ENCODE peak calls at places on chromosome 13, in eight cellular contexts. T is thoracic aorta, J is ascending aorta, E is hepatocyte, P is K562, K is DND-41, S is AG04450, N is cardiac muscle cell. O is an unnamed sample. For H3K27me3, the result is how much of the 10 kb centered on the place peaks cover.

GRCh38 chr13:51814825-51815650 is 11.1 kb upstream of the DHRS12 start:
- DNase-seq in T (no peak), J (no peak), E (peak), P (peak), K (peak), S (no peak), N (peak), O (peak)

GRCh38 chr13:24323739-24324075 is 14.3 kb downstream of the C1QTNF9 start:
- DNase-seq in T (no peak), J (no peak), E (no peak), P (no peak), K (no peak), S (no peak), N (no peak), O (no peak)

GRCh38 chr13:35518337-35518736 is 41.8 kb upstream of the MAB21L1 start:
- DNase-seq in T (no peak), J (no peak), E (no peak), P (no peak), K (no peak), S (no peak), N (no peak), O (no peak)

GRCh38 chr13:63625869-63626268 is 2210.2 kb upstream of the PCDH20 start:
- DNase-seq in T (no peak), J (no peak), E (no peak), P (no peak), K (no peak), S (no peak), N (no peak), O (no peak)

GRCh38 chr13:48858523-48858922 is 117.2 kb upstream of the FNDC3A start:
- DNase-seq in T (no peak), J (no peak), E (peak), P (no peak), K (no peak), S (no peak), N (no peak), O (no peak)

GRCh38 chr13:90154311-90154960 is 1193.1 kb upstream of the MIR17HG start:
- DNase-seq in T (no peak), J (no peak), E (no peak), P (no peak), K (no peak), S (no peak), N (no peak), O (no peak)

GRCh38 chr13:38871275-38871674 is 119.4 kb downstream of the STOML3 start:
- DNase-seq in T (no peak), J (no peak), E (no peak), P (no peak), K (no peak), S (no peak), N (peak), O (no peak)

GRCh38 chr13:99314640-99315176 is 7.5 kb upstream of the GPR183 start:
- DNase-seq in T (no peak), J (no peak), E (no peak), P (peak), K (no peak), S (no peak), N (no peak), O (no peak)

GRCh38 chr13:71254384-71254783 is 612.6 kb downstream of the DACH1 start:
- DNase-seq in T (no peak), J (no peak), E (no peak), P (no peak), K (no peak), S (no peak), N (no peak), O (no peak)

GRCh38 chr13:60617863-60618733 is 221.1 kb downstream of the TDRD3 start:
- DNase-seq in T (no peak), J (no peak), E (peak), P (no peak), K (no peak), S (no peak), N (peak), O (no peak)

GRCh38 chr13:25167349-25167748 is 4.7 kb downstream of the AMER2 start:
- DNase-seq in T (no peak), J (no peak), E (no peak), P (no peak), K (no peak), S (no peak), N (no peak), O (no peak)

GRCh38 chr13:74681891-74682290 is 547.7 kb upstream of the KLF12 start:
- DNase-seq in T (no peak), J (no peak), E (no peak), P (no peak), K (no peak), S (no peak), N (no peak), O (no peak)

GRCh38 chr13:89003656-89004055 is 1332.5 kb downstream of the SLITRK5 start:
- DNase-seq in T (no peak), J (no peak), E (no peak), P (no peak), K (no peak), S (no peak), N (no peak), O (no peak)

GRCh38 chr13:114227528-114227927 is 7.2 kb upstream of the CDC16 start:
- DNase-seq in T (no peak), J (no peak), E (no peak), P (no peak), K (no peak), S (no peak), N (no peak), O (no peak)

GRCh38 chr13:101640797-101641400 is 188.4 kb downstream of the ITGBL1 start:
- DNase-seq in T (no peak), J (no peak), E (no peak), P (no peak), K (no peak), S (peak), N (no peak), O (no peak)

GRCh38 chr13:26562538-26562890 is 5.0 kb downstream of the WASF3 start:
- DNase-seq in T (no peak), J (no peak), E (no peak), P (no peak), K (no peak), S (no peak), N (peak), O (no peak)

GRCh38 chr13:114099918-114100445 is 32.4 kb downstream of the RASA3 start:
- DNase-seq in T (no peak), J (no peak), E (no peak), P (no peak), K (no peak), S (no peak), N (peak), O (no peak)

GRCh38 chr13:111917086-111917485 is 149.9 kb upstream of the SOX1 start:
- DNase-seq in T (no peak), J (no peak), E (no peak), P (no peak), K (no peak), S (no peak), N (no peak), O (no peak)

GRCh38 chr13:84315527-84315926 is 433.3 kb upstream of the SLITRK1 start:
- DNase-seq in T (no peak), J (no peak), E (no peak), P (no peak), K (no peak), S (no peak), N (no peak), O (no peak)

GRCh38 chr13:70714993-70715392 is 606.7 kb upstream of the KLHL1 start:
- DNase-seq in T (no peak), J (no peak), E (no peak), P (no peak), K (no peak), S (no peak), N (no peak), O (no peak)

GRCh38 chr13:33953203-33953602 is 135.3 kb downstream of the RFC3 start:
- DNase-seq in T (no peak), J (no peak), E (no peak), P (no peak), K (no peak), S (no peak), N (no peak), O (no peak)

GRCh38 chr13:27639186-27639585 is 17.5 kb downstream of the POLR1D start:
- DNase-seq in T (no peak), J (no peak), E (no peak), P (no peak), K (no peak), S (no peak), N (no peak), O (no peak)
- H3K27me3 ChIP-seq in T (under half), J (under half), E (under half), P (under half), K (under half), S (under half), N (under half), O (under half)

DNA sequence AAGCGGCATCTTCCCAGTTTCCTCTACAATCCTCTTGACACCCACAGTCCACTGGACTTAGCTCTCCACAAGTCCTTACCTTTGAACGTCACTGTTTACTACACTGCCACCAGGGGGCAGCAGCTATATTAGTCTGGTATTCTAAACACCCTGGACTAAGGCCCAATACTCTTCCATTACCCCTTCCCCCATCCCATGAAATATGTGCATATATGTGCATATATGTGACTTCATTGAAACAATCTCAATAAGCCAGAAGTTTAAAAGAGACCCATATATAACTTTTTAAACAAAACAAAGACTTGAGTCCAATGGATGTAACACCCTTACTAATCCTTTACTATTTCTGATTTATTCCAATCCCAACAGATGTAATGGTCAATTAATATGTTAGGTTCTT is 15.5 kb downstream of the GGACT start:
- DNase-seq in T (no peak), J (no peak), E (peak), P (peak), K (peak), S (peak), N (peak), O (peak)
- TF ChIP-seq CTCF in T (peak), J (peak), E (peak), P (peak), K (peak), S (peak), N (peak), O (peak)

DNA sequence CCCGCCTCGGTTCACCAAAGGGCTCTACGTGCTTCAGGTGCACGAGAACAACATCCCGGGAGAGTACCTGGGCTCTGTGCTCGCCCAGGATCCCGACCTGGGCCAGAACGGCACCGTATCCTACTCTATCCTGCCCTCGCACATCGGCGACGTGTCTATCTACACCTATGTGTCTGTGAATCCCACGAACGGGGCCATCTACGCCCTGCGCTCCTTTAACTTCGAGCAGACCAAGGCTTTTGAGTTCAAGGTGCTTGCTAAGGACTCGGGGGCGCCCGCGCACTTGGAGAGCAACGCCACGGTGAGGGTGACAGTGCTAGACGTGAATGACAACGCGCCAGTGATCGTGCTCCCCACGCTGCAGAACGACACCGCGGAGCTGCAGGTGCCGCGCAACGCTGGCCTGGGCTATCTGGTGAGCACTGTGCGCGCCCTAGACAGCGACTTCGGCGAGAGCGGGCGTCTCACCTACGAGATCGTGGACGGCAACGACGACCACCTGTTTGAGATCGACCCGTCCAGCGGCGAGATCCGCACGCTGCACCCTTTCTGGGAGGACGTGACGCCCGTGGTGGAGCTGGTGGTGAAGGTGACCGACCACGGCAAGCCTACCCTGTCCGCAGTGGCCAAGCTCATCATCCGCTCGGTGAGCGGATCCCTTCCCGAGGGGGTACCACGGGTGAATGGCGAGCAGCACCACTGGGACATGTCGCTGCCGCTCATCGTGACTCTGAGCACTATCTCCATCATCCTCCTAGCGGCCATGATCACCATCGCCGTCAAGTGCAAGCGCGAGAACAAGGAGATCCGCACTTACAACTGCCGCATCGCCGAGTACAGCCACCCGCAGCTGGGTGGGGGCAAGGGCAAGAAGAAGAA is 2.6 kb downstream of the PCDH17 start:
- DNase-seq in T (no peak), J (no peak), E (peak), P (no peak), K (no peak), S (no peak), N (no peak), O (no peak)
- H3K27me3 ChIP-seq in T (under half), J (under half), E (under half), P (under half), K (under half), S (under half), N (under half), O (under half)

GRCh38 chr13:110109910-110110309 is 197.0 kb downstream of the COL4A1 start:
- DNase-seq in T (peak), J (no peak), E (peak), P (no peak), K (no peak), S (peak), N (peak), O (no peak)

GRCh38 chr13:110108348-110109139 is 198.4 kb downstream of the COL4A1 start:
- DNase-seq in T (peak), J (no peak), E (peak), P (no peak), K (peak), S (peak), N (peak), O (no peak)

GRCh38 chr13:110106726-110107125 is 200.2 kb downstream of the COL4A1 start:
- DNase-seq in T (no peak), J (no peak), E (peak), P (no peak), K (no peak), S (no peak), N (no peak), O (no peak)

GRCh38 chr13:110109140-110109783 is 197.7 kb downstream of the COL4A1 start:
- DNase-seq in T (no peak), J (no peak), E (no peak), P (no peak), K (peak), S (no peak), N (no peak), O (no peak)

GRCh38 chr13:110107568-110108347 is 199.2 kb downstream of the COL4A1 start:
- DNase-seq in T (no peak), J (no peak), E (no peak), P (no peak), K (peak), S (no peak), N (no peak), O (no peak)
- TF ChIP-seq CTCF in T (no peak), J (no peak), E (no peak), P (no peak), K (peak), S (no peak), N (peak), O (no peak)

GRCh38 chr13:73060251-73061160 is 1.7 kb downstream of the KLF5 start:
- DNase-seq in T (no peak), J (no peak), E (peak), P (no peak), K (no peak), S (peak), N (no peak), O (no peak)
- H3K27me3 ChIP-seq in T (under half), J (under half), E (under half), P (under half), K (under half), S (under half), N (half or more), O (under half)

GRCh38 chr13:29847501-29847983 is 2.9 kb downstream of the UBL3 start:
- DNase-seq in T (no peak), J (no peak), E (peak), P (no peak), K (no peak), S (no peak), N (peak), O (peak)

GRCh38 chr13:29849071-29849541 is 1.3 kb downstream of the UBL3 start:
- DNase-seq in T (no peak), J (no peak), E (peak), P (no peak), K (peak), S (no peak), N (peak), O (peak)

GRCh38 chr13:29844441-29844840 is 6.0 kb downstream of the UBL3 start:
- DNase-seq in T (no peak), J (no peak), E (no peak), P (no peak), K (no peak), S (no peak), N (no peak), O (no peak)

GRCh38 chr13:29846475-29847256 is 3.8 kb downstream of the UBL3 start:
- DNase-seq in T (no peak), J (no peak), E (no peak), P (no peak), K (no peak), S (no peak), N (no peak), O (no peak)

GRCh38 chr13:29845440-29846056 is 4.9 kb downstream of the UBL3 start:
- DNase-seq in T (no peak), J (no peak), E (no peak), P (no peak), K (no peak), S (no peak), N (no peak), O (no peak)
- TF ChIP-seq CTCF in T (peak), J (no peak), E (peak), P (no peak), K (peak), S (peak), N (peak), O (peak)

GRCh38 chr13:96403241-96403640 is 313.3 kb downstream of the HS6ST3 start:
- DNase-seq in T (no peak), J (no peak), E (no peak), P (no peak), K (no peak), S (no peak), N (no peak), O (no peak)
- H3K27me3 ChIP-seq in T (under half), J (under half), E (under half), P (under half), K (under half), S (under half), N (under half), O (under half)

O was measured in CD8-positive, alpha-beta T cell.